ENCODE peak calls at places on chromosomes 1 and 21, in seven cellular contexts. P is T-helper 17 cell, R is hippocampal formation, M is osteocyte, C is ELR, U is epithelial cell of prostate, Y is GM12891. V is an unnamed sample.
A peak's percentile ranks its signal among the peaks of the same experiment; 100 is the strongest.

GRCh38 chr21:44967082-44968047 is 27.5 kb downstream of the SLX9 start:
- DNase-seq in C (no peak), M (no peak), R (no peak), Y (no peak), U (no peak), P (no peak), V (no peak)

GRCh38 chr1:184253921-184254320 is 132.9 kb upstream of the C1orf21 start:
- DNase-seq in M (no peak), C (no peak), Y (no peak), P (no peak), R (no peak), U (no peak), V (no peak)

GRCh38 chr1:203281033-203281432 is 24.3 kb upstream of the BTG2 start:
- DNase-seq in M (no peak), P (no peak), C (peak; percentile 59), Y (no peak), R (no peak), U (no peak), V (no peak)

GRCh38 chr1:209550519-209550918 is 33.0 kb upstream of the CAMK1G start:
- DNase-seq in M (no peak), R (no peak), C (no peak), Y (no peak), P (no peak), U (no peak), V (no peak)

GRCh38 chr1:42140191-42140590 is 13.0 kb upstream of the GUCA2B start:
- DNase-seq in M (no peak), Y (no peak), R (no peak), C (no peak), U (no peak), P (no peak), V (no peak)

GRCh38 chr1:109188776-109189175 is 24.9 kb upstream of the SARS1 start:
- DNase-seq in P (no peak), U (no peak), M (no peak), C (no peak), R (no peak), Y (no peak), V (no peak)

GRCh38 chr1:19179597-19180271 is 30.3 kb downstream of the UBR4 start:
- DNase-seq in R (no peak), C (peak; percentile 46), Y (peak; percentile 3), U (no peak), M (no peak), P (no peak), V (no peak)

GRCh38 chr1:21289700-21290545 is at the start of gene ECE1:
- DNase-seq in Y (no peak), M (no peak), U (no peak), R (no peak), P (peak; percentile 22), C (peak; percentile 51), V (peak; percentile 67)

GRCh38 chr1:173341307-173341706 is 134.2 kb upstream of the TNFSF4 start:
- DNase-seq in C (peak; percentile 82), Y (no peak), M (no peak), R (no peak), P (no peak), U (no peak), V (no peak)

V was measured in activated B cell treated with CpG ODN at 0.5 μM for 24 hours.